ENCODE peak calls at places on chromosomes 7 and 10, in four cellular contexts. T, O, Q and D are unnamed samples.

GRCh38 chr7:86932038-86932512 is 127.4 kb downstream of the ELAPOR2 start:
- DNase-seq in T (peak), O (no peak), Q (no peak), D (no peak)

GRCh38 chr10:91032614-91033248 is 111.8 kb upstream of the ANKRD1 start:
- DNase-seq in T (no peak), Q (no peak), O (no peak), D (no peak)

GRCh38 chr7:92135100-92135429 is 788 bp upstream of the CYP51A1 start:
- DNase-seq in T (peak), O (peak), Q (no peak), D (no peak)

GRCh38 chr10:109883859-109884771 is 39.2 kb downstream of the XPNPEP1 start:
- DNase-seq in O (peak), Q (peak), T (peak), D (no peak)

GRCh38 chr10:3418041-3418760 is 245.6 kb upstream of the PITRM1 start:
- DNase-seq in T (no peak), Q (no peak), O (no peak), D (no peak)

GRCh38 chr7:117587931-117588330 is 108.1 kb downstream of the CFTR start:
- DNase-seq in O (no peak), T (no peak), Q (no peak), D (no peak)

GRCh38 chr7:155847821-155848435 is 35.7 kb upstream of the SHH start:
- DNase-seq in O (no peak), T (no peak), Q (no peak), D (no peak)

GRCh38 chr7:132759482-132760240 is 183.4 kb upstream of the PLXNA4 start:
- DNase-seq in T (no peak), O (no peak), Q (no peak), D (no peak)

GRCh38 chr10:122847782-122848604 is 2.3 kb upstream of the CUZD1 start:
- DNase-seq in Q (no peak), O (no peak), T (no peak), D (no peak)

GRCh38 chr7:116588641-116589594 is 64.1 kb downstream of the CAV1 start:
- DNase-seq in O (no peak), Q (no peak), T (peak), D (no peak)

GRCh38 chr7:156160811-156161210 is 348.5 kb upstream of the SHH start:
- DNase-seq in O (no peak), Q (no peak), T (peak), D (no peak)

GRCh38 chr7:10300557-10300956 is 673.1 kb upstream of the PHF14 start:
- DNase-seq in O (no peak), Q (no peak), T (no peak), D (no peak)

GRCh38 chr7:123692471-123692877 is 36.8 kb downstream of the LMOD2 start:
- DNase-seq in Q (no peak), T (peak), O (no peak), D (no peak)

GRCh38 chr7:134365341-134366054 is 48.8 kb upstream of the SLC35B4 start:
- DNase-seq in O (no peak), T (no peak), Q (no peak), D (no peak)

GRCh38 chr10:88423732-88424131 is 159.4 kb downstream of the RNLS start:
- DNase-seq in O (no peak), Q (no peak), T (no peak), D (no peak)

GRCh38 chr10:88428976-88429375 is 154.1 kb downstream of the RNLS start:
- DNase-seq in O (no peak), T (no peak), Q (no peak), D (no peak)

GRCh38 chr10:88424881-88425280 is 158.2 kb downstream of the RNLS start:
- DNase-seq in Q (no peak), T (no peak), O (no peak), D (no peak)

GRCh38 chr10:88428442-88428841 is 154.7 kb downstream of the RNLS start:
- DNase-seq in Q (no peak), T (no peak), O (no peak), D (no peak)

GRCh38 chr10:88427024-88427423 is 156.1 kb downstream of the RNLS start:
- DNase-seq in O (no peak), Q (no peak), T (no peak), D (no peak)
- TF ChIP-seq CTCF in O (no peak), Q (no peak), T (no peak), D (no peak)

GRCh38 chr10:20855398-20856038 is 41.6 kb downstream of the NEBL start:
- DNase-seq in Q (no peak), T (peak), O (no peak), D (no peak)
- TF ChIP-seq CTCF in Q (peak), T (peak), O (peak), D (no peak)

DNA sequence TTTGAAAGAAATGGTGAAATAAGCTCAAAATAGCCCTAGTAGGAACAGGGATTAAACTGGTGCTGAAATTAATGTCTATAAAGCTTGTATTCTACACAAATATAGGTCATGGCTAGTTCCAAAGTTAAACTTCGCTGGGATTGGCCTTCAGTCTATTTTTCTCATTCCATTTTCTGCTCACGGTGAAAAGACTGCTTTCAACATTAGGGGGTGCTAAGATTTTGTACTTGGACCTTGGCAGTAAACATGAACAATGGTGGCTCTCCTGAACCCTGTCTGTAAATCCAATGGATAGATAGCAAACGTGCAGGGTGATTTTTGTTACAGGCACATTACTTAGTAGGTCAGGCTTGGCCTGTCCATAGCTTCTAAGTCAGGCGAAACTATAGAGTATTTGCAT is 36.0 kb upstream of the RSU1 start:
- DNase-seq in Q (no peak), T (peak), O (no peak), D (no peak)
- TF ChIP-seq CTCF in Q (no peak), T (peak), O (no peak), D (no peak)

DNA sequence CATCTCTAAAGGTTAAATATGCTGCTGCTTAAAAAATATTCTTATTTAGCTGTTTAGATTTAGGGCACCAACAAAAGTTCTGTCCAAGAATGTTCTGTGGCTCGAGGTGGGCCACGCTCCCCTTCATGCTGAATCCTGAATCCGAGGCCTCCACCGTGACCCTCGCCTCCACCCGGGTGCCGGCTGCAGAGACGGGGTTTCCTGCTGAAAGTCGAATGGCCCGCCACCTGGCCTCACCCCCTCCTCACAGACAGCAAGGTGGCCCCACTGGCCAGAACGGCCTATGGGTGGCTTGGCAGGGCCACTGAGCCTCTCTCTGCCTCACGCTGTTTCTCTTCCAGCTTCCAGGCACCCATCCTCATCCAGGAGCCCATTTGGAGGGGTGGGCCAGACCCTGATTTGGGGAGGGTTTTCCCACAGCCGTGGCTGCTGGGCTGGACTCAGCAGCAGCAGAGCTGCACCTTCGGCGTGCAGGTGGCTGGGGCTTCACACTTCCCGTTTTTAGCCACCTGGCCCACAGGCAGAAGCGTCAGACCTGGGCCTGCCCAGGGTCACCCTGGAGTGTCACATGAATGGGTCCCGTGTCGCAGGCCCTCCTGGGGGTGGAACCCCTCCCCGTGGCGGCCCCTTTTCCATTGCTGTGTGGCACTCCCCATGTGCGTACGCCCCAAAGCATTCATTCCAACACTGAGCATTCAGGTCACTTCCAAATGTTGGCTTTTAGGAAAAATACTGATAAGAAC is 26.3 kb upstream of the ADGRA1 start:
- DNase-seq in T (no peak), O (no peak), Q (no peak), D (no peak)
- TF ChIP-seq CTCF in T (no peak), O (no peak), Q (no peak), D (no peak)